ENCODE peak calls at places on chromosomes 6 and 20, in four cellular contexts. E is activated T-cell treated with anti-CD3 and anti-CD28 coated beads, Interleukin-2, amount 50 U/mL, for 48 hours; C is IMR-90; F is aorta. P is an unnamed sample.

GRCh38 chr6:154143753-154144152 is 104.7 kb downstream of the OPRM1 start:
- DNase-seq in E (no peak), C (no peak), F (no peak), P (no peak)

GRCh38 chr20:52001999-52002666 is 189.4 kb downstream of the ZFP64 start:
- DNase-seq in E (no peak), C (peak), F (no peak), P (no peak)

GRCh38 chr20:39660965-39661364 is 698.8 kb downstream of the DHX35 start:
- DNase-seq in E (no peak), C (no peak), F (no peak), P (no peak)

GRCh38 chr6:169654590-169655391 is 47.0 kb downstream of the WDR27 start:
- DNase-seq in E (peak), C (peak), F (peak), P (peak)

GRCh38 chr20:10837901-10838300 is 164.1 kb upstream of the JAG1 start:
- DNase-seq in E (no peak), C (no peak), F (no peak), P (no peak)

GRCh38 chr20:62549499-62550086 is 73.8 kb upstream of the GATA5 start:
- DNase-seq in E (no peak), C (no peak), F (no peak), P (no peak)

GRCh38 chr6:129969064-129969463 is 49.3 kb upstream of the L3MBTL3 start:
- DNase-seq in E (no peak), C (peak), F (no peak), P (no peak)

GRCh38 chr6:153511896-153512496 is 380.9 kb upstream of the RGS17 start:
- DNase-seq in E (no peak), C (peak), F (no peak), P (no peak)

GRCh38 chr6:33112148-33112547 is 36.4 kb downstream of the HLA-DPB1 start:
- DNase-seq in E (no peak), C (peak), F (no peak), P (no peak)

GRCh38 chr6:28474441-28475219 is 31.3 kb upstream of the ZSCAN23 start:
- DNase-seq in E (peak), C (peak), F (no peak), P (no peak)

GRCh38 chr6:42166444-42167141 is 6.6 kb upstream of the GUCA1A start:
- DNase-seq in E (peak), C (peak), F (peak), P (peak)

GRCh38 chr20:44460795-44461141 is 14.9 kb upstream of the TTPAL start:
- DNase-seq in E (no peak), C (peak), F (no peak), P (no peak)

GRCh38 chr6:100657678-100658330 is 193.1 kb upstream of the SIM1 start:
- DNase-seq in E (no peak), C (peak), F (no peak), P (no peak)

GRCh38 chr6:34536251-34536958 is 19.7 kb downstream of the SPDEF start:
- DNase-seq in E (no peak), C (no peak), F (no peak), P (no peak)

GRCh38 chr6:33955566-33955965 is 151.8 kb upstream of the MLN start:
- DNase-seq in E (no peak), C (no peak), F (no peak), P (no peak)

GRCh38 chr6:63441266-63441956 is 121.6 kb upstream of the LGSN start:
- DNase-seq in E (peak), C (no peak), F (no peak), P (no peak)

GRCh38 chr20:17912916-17913315 is 55.7 kb downstream of the SNX5 start:
- DNase-seq in E (no peak), C (peak), F (no peak), P (no peak)

GRCh38 chr6:80338201-80338836 is 231.8 kb downstream of the BCKDHB start:
- DNase-seq in E (peak), C (peak), F (peak), P (no peak)

GRCh38 chr6:118725944-118726343 is 74.6 kb upstream of the CEP85L start:
- DNase-seq in E (peak), C (no peak), F (no peak), P (no peak)

GRCh38 chr20:33983371-33983770 is 10.3 kb upstream of the RALY start:
- DNase-seq in E (no peak), C (no peak), F (no peak), P (no peak)

GRCh38 chr20:25294459-25295385 is 46.8 kb downstream of the PYGB start:
- DNase-seq in E (peak), C (peak), F (no peak), P (peak)

GRCh38 chr6:49284134-49284533 is 178.9 kb downstream of the MMUT start:
- DNase-seq in E (no peak), C (no peak), F (no peak), P (no peak)

GRCh38 chr6:36204068-36204753 is 7.7 kb downstream of the BRPF3 start:
- DNase-seq in E (peak), C (no peak), F (no peak), P (no peak)

GRCh38 chr20:1631309-1632227 is 11.8 kb upstream of the SIRPB1 start:
- DNase-seq in E (no peak), C (no peak), F (no peak), P (no peak)

GRCh38 chr6:2876210-2877056 is 26.7 kb downstream of the SERPINB9 start:
- DNase-seq in E (peak), C (peak), F (peak), P (no peak)

GRCh38 chr6:13511913-13512717 is 24.7 kb upstream of the GFOD1 start:
- DNase-seq in E (no peak), C (no peak), F (no peak), P (no peak)

GRCh38 chr6:39791850-39792500 is at the start of gene DAAM2:
- DNase-seq in E (peak), C (peak), F (peak), P (peak)

GRCh38 chr6:56794421-56794820 is 151.7 kb upstream of the DST start:
- DNase-seq in E (no peak), C (no peak), F (no peak), P (no peak)

GRCh38 chr20:62558779-62559178 is 83.0 kb upstream of the GATA5 start:
- DNase-seq in E (no peak), C (no peak), F (no peak), P (no peak)

GRCh38 chr6:105164418-105164817 is 15.4 kb downstream of the POPDC3 start:
- DNase-seq in E (no peak), C (peak), F (no peak), P (no peak)

GRCh38 chr6:124870611-124871201 is 91.5 kb upstream of the RNF217 start:
- DNase-seq in E (no peak), C (peak), F (no peak), P (no peak)

GRCh38 chr20:59326188-59326587 is 25.8 kb downstream of the EDN3 start:
- DNase-seq in E (no peak), C (no peak), F (no peak), P (no peak)

GRCh38 chr6:88569959-88570358 is 393.5 kb downstream of the RNGTT start:
- DNase-seq in E (no peak), C (no peak), F (no peak), P (no peak)

P was measured in occipital lobe.